ENCODE peak calls at places on chromosomes 13 and 19, in five cellular contexts. J is IMR-90, P is ovary, C is neural progenitor cell, T is A549. G is an unnamed sample.

GRCh38 chr19:20926796-20927195 is 3.7 kb downstream of the ZNF85 start:
- DNase-seq in J (no peak), P (no peak), C (no peak), T (no peak), G (no peak)

GRCh38 chr19:32865326-32865725 is 4.2 kb downstream of the SLC7A9 start:
- DNase-seq in J (no peak), P (no peak), C (no peak), T (no peak), G (no peak)

GRCh38 chr13:49690133-49690989 is 925 bp downstream of the EBPL start:
- DNase-seq in J (peak), P (no peak), C (no peak), T (peak), G (no peak)

GRCh38 chr19:46746281-46746965 is at the start of gene STRN4:
- DNase-seq in J (no peak), P (peak), C (peak), T (no peak), G (peak)

GRCh38 chr13:66264976-66265375 is 965.2 kb downstream of the PCDH9 start:
- DNase-seq in J (peak), P (no peak), C (peak), T (no peak), G (no peak)

GRCh38 chr19:39264306-39265290 is 3.6 kb upstream of the IFNL2 start:
- DNase-seq in J (no peak), P (no peak), C (peak), T (no peak), G (no peak)

GRCh38 chr19:54882758-54883157 is 8.7 kb downstream of the FCAR start:
- DNase-seq in J (no peak), P (no peak), C (no peak), T (peak), G (no peak)

GRCh38 chr19:52638601-52639000 is 446 bp upstream of the ZNF83 start:
- DNase-seq in J (peak), P (peak), C (no peak), T (no peak), G (peak)

GRCh38 chr13:57631607-57632275 is at the start of gene PCDH17:
- DNase-seq in J (no peak), P (no peak), C (peak), T (no peak), G (peak)

GRCh38 chr19:41849067-41849466 is 4.2 kb downstream of the DMRTC2 start:
- DNase-seq in J (no peak), P (no peak), C (no peak), T (no peak), G (no peak)

GRCh38 chr19:15337202-15337601 is 4.9 kb upstream of the BRD4 start:
- DNase-seq in J (peak), P (no peak), C (no peak), T (no peak), G (no peak)

GRCh38 chr19:10747271-10747670 is 29.4 kb downstream of the DNM2 start:
- DNase-seq in J (no peak), P (no peak), C (no peak), T (peak), G (peak)

GRCh38 chr13:30762643-30763042 is 27.3 kb downstream of the ALOX5AP start:
- DNase-seq in J (peak), P (no peak), C (no peak), T (no peak), G (no peak)

GRCh38 chr13:93534181-93534700 is 307.6 kb downstream of the GPC6 start:
- DNase-seq in J (no peak), P (peak), C (no peak), T (no peak), G (no peak)

GRCh38 chr13:102376314-102376713 is 25.5 kb downstream of the FGF14 start:
- DNase-seq in J (no peak), P (no peak), C (peak), T (no peak), G (no peak)

GRCh38 chr13:36548129-36548528 is 115.8 kb downstream of the CCNA1 start:
- DNase-seq in J (no peak), P (no peak), C (no peak), T (no peak), G (no peak)

GRCh38 chr13:43397110-43397509 is 373.7 kb downstream of the DNAJC15 start:
- DNase-seq in J (peak), P (no peak), C (no peak), T (no peak), G (no peak)

GRCh38 chr19:57559008-57559403 is 657 bp downstream of the ZNF550 start:
- DNase-seq in J (no peak), P (no peak), C (peak), T (peak), G (peak)

GRCh38 chr19:57560049-57560491 is 407 bp upstream of the ZNF550 start:
- DNase-seq in J (peak), P (peak), C (no peak), T (no peak), G (peak)

GRCh38 chr19:57563547-57563946 is 3.9 kb upstream of the ZNF550 start:
- DNase-seq in J (no peak), P (no peak), C (no peak), T (no peak), G (no peak)

GRCh38 chr19:57559404-57560025 is at the start of gene ZNF550:
- DNase-seq in J (peak), P (peak), C (peak), T (peak), G (peak)

GRCh38 chr19:57558525-57558924 is 1.1 kb downstream of the ZNF550 start:
- DNase-seq in J (peak), P (no peak), C (no peak), T (no peak), G (peak)
- TF ChIP-seq CTCF in J (peak), P (no peak), C (no peak), T (no peak), G (no peak)

DNA sequence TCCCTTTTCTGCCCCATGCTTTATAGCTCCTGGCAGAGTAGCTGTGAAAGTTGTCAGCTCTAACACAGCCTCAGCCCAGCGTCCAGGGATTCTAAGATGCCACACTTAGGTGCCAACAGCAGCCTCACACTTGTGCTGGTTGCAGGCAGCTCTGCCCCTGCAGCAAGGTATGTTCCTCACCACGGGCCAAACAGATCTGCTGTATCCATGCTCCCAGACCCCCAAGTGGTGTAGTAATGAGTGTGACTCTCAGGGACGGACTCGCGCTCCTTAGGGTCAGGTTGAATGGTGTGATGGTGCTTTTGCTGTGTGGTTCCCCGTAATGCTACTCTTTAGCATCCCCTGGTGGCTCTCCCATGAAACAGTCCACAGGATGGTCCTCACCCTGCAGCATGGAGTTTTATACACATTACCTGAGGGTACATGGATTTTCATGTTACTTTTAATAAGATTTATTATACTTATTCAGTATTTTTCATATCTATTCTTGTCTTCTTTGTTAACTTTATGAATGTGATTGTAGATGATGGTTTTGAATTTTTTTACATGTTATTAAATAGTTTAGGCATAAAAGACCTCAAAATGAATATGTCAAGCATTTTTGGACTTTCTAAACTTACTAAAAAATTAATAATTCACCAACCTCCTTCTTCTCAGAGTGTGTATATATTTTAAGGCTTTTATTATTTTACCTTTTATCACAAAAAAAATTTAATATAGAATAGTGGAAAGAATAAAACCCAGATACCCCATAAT is 232.5 kb downstream of the SLC7A1 start:
- DNase-seq in J (peak), P (no peak), C (peak), T (peak), G (peak)
- H3K27ac ChIP-seq in J (no peak), P (no peak), C (no peak), T (no peak), G (no peak)

GRCh38 chr13:27712421-27712820 is 79.9 kb upstream of the GSX1 start:
- DNase-seq in J (no peak), P (no peak), C (no peak), T (peak), G (peak)
- TF ChIP-seq CTCF in J (peak), P (no peak), C (peak), T (no peak), G (no peak)

GRCh38 chr19:9430444-9430843 is 4.9 kb downstream of the ZNF266 start:
- DNase-seq in J (no peak), P (no peak), C (no peak), T (no peak), G (no peak)

GRCh38 chr19:9431475-9431874 is 3.9 kb downstream of the ZNF266 start:
- DNase-seq in J (peak), P (no peak), C (peak), T (no peak), G (peak)

GRCh38 chr19:9435279-9436268 is at the start of gene ZNF266:
- DNase-seq in J (peak), P (peak), C (peak), T (peak), G (peak)

GRCh38 chr19:9436358-9436757 is 985 bp upstream of the ZNF266 start:
- DNase-seq in J (no peak), P (no peak), C (no peak), T (no peak), G (no peak)
- H3K27ac ChIP-seq in J (no peak), P (no peak), C (no peak), T (no peak), G (no peak)

DNA sequence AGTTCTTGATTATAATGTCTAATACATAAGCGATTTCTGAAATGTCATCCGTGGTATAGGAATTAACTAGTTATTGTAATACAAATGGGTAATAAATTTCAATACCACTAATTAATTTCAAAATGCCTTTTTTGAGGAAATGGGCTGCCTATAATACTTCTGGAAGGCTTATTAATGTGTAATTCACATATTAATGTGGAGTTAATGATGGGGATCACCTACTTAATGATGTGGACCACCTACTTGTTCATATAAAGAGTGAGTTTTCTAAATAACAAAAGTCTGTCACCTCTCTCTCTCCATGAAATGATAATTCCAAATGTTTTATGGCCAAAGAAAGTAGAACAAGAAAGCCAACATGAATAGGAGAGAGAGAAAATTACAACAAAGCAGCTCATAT is 913.8 kb upstream of the GPC6 start:
- DNase-seq in J (no peak), P (no peak), C (no peak), T (no peak), G (no peak)
- TF ChIP-seq CTCF in J (no peak), P (no peak), C (no peak), T (no peak), G (no peak)

GRCh38 chr19:37941820-37942515 is 35.0 kb downstream of the SIPA1L3 start:
- DNase-seq in J (no peak), P (no peak), C (peak), T (peak), G (no peak)
- H3K27ac ChIP-seq in J (no peak), P (no peak), C (peak), T (peak), G (no peak)

DNA sequence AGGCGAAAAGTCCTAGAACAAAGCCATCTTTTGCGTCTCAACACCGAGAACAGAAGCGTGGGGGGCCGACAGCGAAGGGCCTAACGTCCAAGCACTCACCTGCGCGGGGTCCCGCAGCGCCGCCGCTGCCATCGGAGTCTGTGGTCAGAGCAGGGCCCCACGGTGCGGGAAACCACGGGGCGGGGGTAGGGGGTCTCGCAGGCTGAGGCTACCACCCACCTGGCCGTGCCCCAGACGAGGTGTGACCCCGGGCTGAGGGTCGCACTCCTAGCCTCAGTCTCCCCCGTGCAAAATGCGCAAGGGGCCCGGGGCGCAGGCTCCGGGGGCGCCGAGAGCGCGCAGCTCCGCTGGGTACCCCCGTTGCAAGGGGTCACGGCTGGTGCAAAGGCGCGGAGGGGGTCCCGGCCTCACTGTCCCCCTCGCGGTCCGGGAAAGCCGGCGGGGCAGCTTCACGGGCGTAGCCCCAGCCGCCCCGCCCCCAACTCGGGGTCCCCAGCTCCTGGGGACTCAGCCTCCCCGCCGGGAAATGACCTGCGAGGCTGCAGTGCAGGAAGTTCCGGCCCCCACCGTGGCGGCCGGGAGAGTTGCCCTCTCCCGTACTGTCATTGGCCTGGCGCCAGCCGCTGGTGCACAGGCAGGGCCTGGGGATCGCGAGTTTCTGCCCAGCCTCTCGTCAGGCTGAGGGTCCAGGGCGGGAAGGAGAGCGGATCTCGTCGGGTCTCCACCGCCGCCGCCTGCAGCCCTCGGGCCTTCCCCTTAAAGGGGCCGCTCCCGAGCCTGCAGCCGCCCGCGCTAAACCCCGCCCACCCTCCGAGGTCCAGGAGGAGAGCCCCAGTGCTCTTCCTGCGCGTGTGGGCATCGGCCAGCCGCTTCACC is at the start of gene ZNF792:
- DNase-seq in J (peak), P (peak), C (peak), T (peak), G (peak)
- TF ChIP-seq CTCF in J (no peak), P (no peak), C (no peak), T (no peak), G (no peak)

DNA sequence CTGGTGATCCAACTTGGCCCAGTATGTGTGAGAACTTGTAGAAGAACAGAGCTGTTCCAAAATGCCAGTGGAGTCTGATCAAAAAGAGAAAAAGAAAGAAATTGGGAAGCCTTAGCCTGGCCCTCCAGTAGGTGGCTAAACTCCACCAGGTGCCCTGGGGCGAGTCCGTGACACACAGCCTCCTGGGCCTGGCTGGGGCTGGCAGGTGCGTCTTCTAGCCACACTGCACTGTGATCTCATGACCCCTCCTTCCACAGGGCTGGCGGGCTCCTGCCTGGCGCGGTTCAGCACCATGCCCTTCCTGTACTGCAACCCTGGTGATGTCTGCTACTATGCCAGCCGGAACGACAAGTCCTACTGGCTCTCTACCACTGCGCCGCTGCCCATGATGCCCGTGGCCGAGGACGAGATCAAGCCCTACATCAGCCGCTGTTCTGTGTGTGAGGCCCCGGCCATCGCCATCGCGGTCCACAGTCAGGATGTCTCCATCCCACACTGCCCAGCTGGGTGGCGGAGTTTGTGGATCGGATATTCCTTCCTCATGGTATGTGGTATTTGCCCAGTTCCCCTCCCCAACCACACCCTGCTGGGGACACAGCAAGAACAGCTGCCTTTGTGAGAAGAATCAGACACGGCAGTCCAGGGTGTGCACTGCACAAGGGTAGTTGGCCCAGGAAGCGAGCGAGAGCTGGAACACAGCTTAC is 53.7 kb downstream of the RAB20 start:
- DNase-seq in J (no peak), P (no peak), C (no peak), T (no peak), G (peak)
- H3K27ac ChIP-seq in J (no peak), P (peak), C (no peak), T (peak), G (peak)

GRCh38 chr13:23466144-23467002 is 32.9 kb upstream of the SACS start:
- DNase-seq in J (peak), P (peak), C (peak), T (peak), G (peak)
- TF ChIP-seq CTCF in J (peak), P (peak), C (peak), T (peak), G (peak)

GRCh38 chr19:8050274-8051096 is 2.1 kb upstream of the CCL25 start:
- DNase-seq in J (peak), P (peak), C (peak), T (peak), G (peak)
- H3K27ac ChIP-seq in J (no peak), P (no peak), C (no peak), T (peak), G (peak)

G was measured in RWPE1.